ENCODE peak calls at places on chromosomes 6 and 20, in eight cellular contexts. D, G, P, U, C, M, Q and F are unnamed samples.

GRCh38 chr6:161067749-161068148 is 76.2 kb downstream of the MAP3K4 start:
- DNase-seq in G (no peak), U (peak), D (no peak), C (no peak), P (no peak), Q (no peak), M (no peak), F (no peak)

GRCh38 chr6:67630146-67630545 is 1004.9 kb upstream of the ADGRB3 start:
- DNase-seq in P (no peak), Q (no peak), C (no peak), G (peak), D (no peak), U (peak), M (no peak), F (peak)

GRCh38 chr6:99603421-99604160 is 3.0 kb upstream of the PRDM13 start:
- DNase-seq in P (no peak), C (no peak), Q (no peak), U (peak), D (peak), M (no peak), G (no peak), F (no peak)

GRCh38 chr6:170140129-170140528 is 150.7 kb downstream of the DLL1 start:
- DNase-seq in C (no peak), P (no peak), G (no peak), U (no peak), D (peak), M (no peak), Q (no peak), F (no peak)

GRCh38 chr20:11108102-11108842 is 434.5 kb upstream of the JAG1 start:
- DNase-seq in M (no peak), Q (no peak), C (no peak), G (no peak), U (peak), P (no peak), D (no peak), F (no peak)

GRCh38 chr6:138757131-138757530 is 16.4 kb upstream of the CCDC28A start:
- DNase-seq in P (no peak), Q (no peak), U (no peak), C (no peak), D (no peak), M (no peak), G (no peak), F (no peak)

GRCh38 chr6:8993111-8993510 is 557.8 kb upstream of the SLC35B3 start:
- DNase-seq in P (no peak), U (no peak), D (no peak), G (no peak), M (no peak), Q (no peak), C (no peak), F (no peak)

GRCh38 chr6:157516319-157517026 is 135.5 kb downstream of the ZDHHC14 start:
- DNase-seq in M (no peak), U (no peak), P (no peak), C (no peak), D (no peak), G (no peak), Q (no peak), F (no peak)

GRCh38 chr20:37137547-37137946 is 41.6 kb upstream of the RPN2 start:
- DNase-seq in Q (no peak), G (no peak), C (no peak), D (no peak), U (no peak), M (no peak), P (no peak), F (no peak)

GRCh38 chr6:144262470-144263369 is 22.4 kb upstream of the UTRN start:
- DNase-seq in Q (no peak), D (no peak), G (no peak), U (no peak), P (no peak), M (no peak), C (no peak), F (no peak)

GRCh38 chr6:46940433-46941226 is 18.9 kb upstream of the ADGRF5 start:
- DNase-seq in C (no peak), D (no peak), M (no peak), P (no peak), G (no peak), U (no peak), Q (no peak), F (no peak)

GRCh38 chr20:44031822-44032582 is 117.3 kb downstream of the TOX2 start:
- DNase-seq in U (no peak), G (no peak), P (no peak), C (no peak), M (no peak), D (no peak), Q (no peak), F (no peak)

GRCh38 chr6:75600694-75601265 is 900 bp upstream of the SENP6 start:
- DNase-seq in U (peak), M (no peak), G (no peak), Q (no peak), D (no peak), C (no peak), P (no peak), F (no peak)

GRCh38 chr6:128118401-128118800 is 217.5 kb upstream of the THEMIS start:
- DNase-seq in M (no peak), U (peak), Q (no peak), C (no peak), G (peak), D (no peak), P (no peak), F (no peak)

GRCh38 chr20:2873747-2874041 is 413 bp downstream of the PTPRA start:
- DNase-seq in C (no peak), G (no peak), U (peak), M (peak), P (no peak), Q (peak), D (peak), F (peak)

GRCh38 chr6:49052901-49053300 is 410.2 kb downstream of the MMUT start:
- DNase-seq in U (no peak), D (no peak), M (no peak), G (no peak), P (no peak), C (no peak), Q (no peak), F (no peak)

GRCh38 chr6:127737009-127737486 is 160.1 kb downstream of the C6orf58 start:
- DNase-seq in U (peak), D (no peak), C (no peak), M (peak), P (peak), G (peak), Q (no peak), F (peak)

GRCh38 chr6:2081155-2082138 is 164.0 kb downstream of the GMDS start:
- DNase-seq in C (no peak), P (no peak), Q (no peak), D (no peak), M (no peak), G (no peak), U (no peak), F (no peak)

GRCh38 chr6:105179244-105180065 is at the start of gene POPDC3:
- DNase-seq in P (peak), C (no peak), U (no peak), G (no peak), M (no peak), Q (no peak), D (no peak), F (no peak)

GRCh38 chr6:5213851-5214507 is 46.8 kb downstream of the LYRM4 start:
- DNase-seq in U (no peak), P (no peak), D (no peak), M (no peak), C (no peak), Q (no peak), G (no peak), F (no peak)

GRCh38 chr20:32917191-32917950 is 58.6 kb downstream of the EFCAB8 start:
- DNase-seq in Q (no peak), M (no peak), C (no peak), U (no peak), P (no peak), D (peak), G (no peak), F (no peak)

GRCh38 chr6:82363368-82364086 is at the start of gene TPBG:
- DNase-seq in G (no peak), C (peak), D (peak), U (peak), Q (no peak), M (peak), P (peak), F (peak)

GRCh38 chr20:1803216-1804128 is 91.7 kb upstream of the SIRPA start:
- DNase-seq in P (no peak), U (peak), D (peak), Q (no peak), C (no peak), M (no peak), G (no peak), F (peak)

GRCh38 chr6:118080547-118080946 is 173.5 kb downstream of the SLC35F1 start:
- DNase-seq in C (no peak), M (no peak), G (no peak), P (no peak), U (no peak), D (no peak), Q (no peak), F (no peak)

GRCh38 chr20:11101243-11101642 is 427.4 kb upstream of the JAG1 start:
- DNase-seq in D (no peak), U (peak), M (no peak), P (no peak), G (no peak), Q (no peak), C (no peak), F (no peak)